ENCODE peak calls at places on chromosomes 1 and 21, in seven cellular contexts. R is HepG2, Q is SK-N-SH, B is GM12892, M is H1, J is K562, X is GM12878. P is an unnamed sample.

GRCh38 chr1:101060992-101061391 is 35.4 kb upstream of the DPH5 start:
- DNase-seq in R (no peak), Q (no peak), B (no peak), M (no peak), J (no peak), X (no peak), P (no peak)

GRCh38 chr21:17463441-17463840 is 49.4 kb upstream of the CXADR start:
- DNase-seq in R (peak), Q (no peak), B (no peak), M (no peak), J (no peak), X (no peak), P (no peak)

GRCh38 chr1:88330201-88330600 is 353.9 kb upstream of the PKN2 start:
- DNase-seq in R (no peak), Q (no peak), B (no peak), M (no peak), J (no peak), X (no peak), P (no peak)

GRCh38 chr1:51729824-51730284 is 113.0 kb downstream of the OSBPL9 start:
- DNase-seq in R (no peak), Q (no peak), B (peak), M (no peak), J (peak), X (no peak), P (no peak)

GRCh38 chr1:10128081-10128765 is 82.1 kb upstream of the KIF1B start:
- DNase-seq in R (no peak), Q (no peak), B (no peak), M (no peak), J (no peak), X (no peak), P (no peak)

GRCh38 chr1:56719171-56719570 is 74.1 kb downstream of the PRKAA2 start:
- DNase-seq in R (no peak), Q (no peak), B (no peak), M (no peak), J (no peak), X (no peak), P (no peak)

GRCh38 chr1:168498159-168498609 is 45.6 kb downstream of the XCL2 start:
- DNase-seq in R (no peak), Q (no peak), B (no peak), M (no peak), J (no peak), X (no peak), P (no peak)

GRCh38 chr1:14590781-14591180 is 7.7 kb upstream of the KAZN start:
- DNase-seq in R (no peak), Q (no peak), B (no peak), M (no peak), J (peak), X (no peak), P (no peak)

GRCh38 chr21:35428489-35428888 is 379.4 kb upstream of the RUNX1 start:
- DNase-seq in R (no peak), Q (no peak), B (no peak), M (no peak), J (no peak), X (no peak), P (no peak)

GRCh38 chr1:99758073-99758511 is 8.3 kb downstream of the FRRS1 start:
- DNase-seq in R (no peak), Q (no peak), B (no peak), M (no peak), J (no peak), X (peak), P (no peak)

GRCh38 chr21:27454234-27454633 is 487.3 kb upstream of the ADAMTS5 start:
- DNase-seq in R (no peak), Q (no peak), B (no peak), M (no peak), J (no peak), X (no peak), P (no peak)
- TF ChIP-seq TAF1 in R (no peak), Q (no peak), B (no peak), M (no peak), J (no peak), X (no peak), P (no peak)

GRCh38 chr1:111030590-111030989 is 66.9 kb upstream of the LRIF1 start:
- DNase-seq in R (peak), Q (peak), B (no peak), M (peak), J (peak), X (peak), P (no peak)
- TF ChIP-seq TAF1 in R (no peak), Q (no peak), B (no peak), M (no peak), J (no peak), X (no peak), P (no peak)

DNA sequence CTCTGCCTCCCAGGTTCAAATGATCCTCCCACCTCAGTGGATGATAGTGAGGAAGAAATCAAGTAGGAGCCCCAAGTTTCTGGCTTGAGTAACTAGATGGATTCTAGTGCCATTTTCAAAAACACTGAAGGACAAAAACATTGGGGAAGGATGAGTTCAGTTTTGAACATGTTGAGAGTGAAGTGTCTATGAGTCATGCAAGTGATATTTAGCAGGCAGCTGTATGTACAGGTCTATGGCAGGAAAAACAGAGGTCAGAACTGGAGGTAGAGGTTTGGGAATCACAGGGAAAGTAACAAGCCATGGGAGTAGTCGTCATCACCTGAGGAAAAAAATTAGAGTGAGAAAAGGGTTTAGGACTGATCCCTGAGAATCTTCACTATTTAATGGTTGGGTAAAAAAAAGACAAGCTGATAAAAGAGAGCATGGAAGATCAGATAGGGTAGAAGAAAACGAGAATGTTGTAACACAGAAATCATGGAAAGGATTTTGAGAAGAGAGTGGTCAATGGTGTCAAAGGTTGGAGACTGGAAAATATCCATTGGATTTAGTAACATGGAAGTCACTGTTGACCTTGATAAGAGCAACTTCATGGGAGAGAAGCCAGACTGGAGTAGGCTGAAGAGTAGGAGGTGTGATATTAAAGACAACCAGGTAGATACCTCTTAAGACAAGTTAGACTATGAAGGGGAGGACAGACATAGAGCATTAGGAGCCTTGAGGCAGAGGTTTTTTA is 53.1 kb downstream of the DIPK1A start:
- DNase-seq in R (no peak), Q (no peak), B (no peak), M (no peak), J (no peak), X (no peak), P (no peak)
- TF ChIP-seq TAF1 in R (no peak), Q (no peak), B (no peak), M (no peak), J (no peak), X (no peak), P (no peak)

GRCh38 chr1:227849251-227849650 is 33.8 kb downstream of the PRSS38 start:
- DNase-seq in R (no peak), Q (no peak), B (no peak), M (no peak), J (no peak), X (no peak), P (no peak)
- TF ChIP-seq TAF1 in R (no peak), Q (no peak), B (no peak), M (no peak), J (no peak), X (no peak), P (no peak)

GRCh38 chr1:27887215-27888035 is 15.1 kb downstream of the THEMIS2 start:
- DNase-seq in R (no peak), Q (no peak), B (no peak), M (no peak), J (no peak), X (peak), P (no peak)
- TF ChIP-seq TAF1 in R (no peak), Q (no peak), B (no peak), M (no peak), J (no peak), X (no peak), P (no peak)

DNA sequence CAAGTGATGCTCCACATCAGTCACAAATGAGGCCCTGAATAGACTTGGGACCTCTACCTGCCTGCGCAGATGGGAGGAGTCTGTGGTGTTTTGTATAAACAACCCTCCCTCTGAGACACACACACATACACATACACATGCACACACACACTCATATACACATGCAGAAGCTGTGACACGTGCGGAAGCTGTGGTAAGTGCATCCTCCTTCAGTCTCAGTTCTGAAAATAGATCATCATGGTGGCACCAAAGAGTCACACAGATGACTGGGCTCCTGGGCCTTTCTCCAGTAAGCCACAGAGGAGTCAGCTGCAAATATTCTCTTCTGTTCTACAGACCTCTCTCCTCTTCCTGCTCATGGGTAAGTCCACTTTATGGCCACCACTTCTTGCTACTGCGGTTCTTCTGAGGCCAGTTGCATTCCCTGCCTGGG is at the start of gene LY9:
- DNase-seq in R (no peak), Q (no peak), B (no peak), M (no peak), J (no peak), X (peak), P (peak)
- TF ChIP-seq TAF1 in R (no peak), Q (no peak), B (peak), M (no peak), J (no peak), X (peak), P (peak)